ENCODE peak calls at places on chromosomes 4 and X, in nine cellular contexts. One of them, this sample, is unnamed. For H3K9me3 and H3K4me1, the result is how much of the 10 kb centered on the place peaks cover.

GRCh38 chr4:28792917-28793597 is 1927.1 kb upstream of the PCDH7 start:
- DNase-seq in stomach: no peak
- DNase-seq in suprapubic skin: no peak
- DNase-seq in cardiac muscle cell: no peak
- DNase-seq in OCI-LY7: no peak
- DNase-seq in IMR-90: no peak
- DNase-seq in GM23248: no peak
- DNase-seq in right atrium auricular region: no peak
- DNase-seq in body of pancreas: no peak
- DNase-seq in this sample: no peak

GRCh38 chrX:120604359-120604782 is 470 bp downstream of the MCTS1 start:
- DNase-seq in stomach: no peak
- DNase-seq in suprapubic skin: no peak
- DNase-seq in cardiac muscle cell: peak
- DNase-seq in OCI-LY7: peak
- DNase-seq in IMR-90: peak
- DNase-seq in GM23248: peak
- DNase-seq in right atrium auricular region: no peak
- DNase-seq in body of pancreas: peak
- DNase-seq in this sample: no peak

GRCh38 chrX:134171661-134172587 is 65.1 kb upstream of the CCDC160 start:
- DNase-seq in stomach: peak
- DNase-seq in suprapubic skin: no peak
- DNase-seq in cardiac muscle cell: peak
- DNase-seq in OCI-LY7: no peak
- DNase-seq in IMR-90: no peak
- DNase-seq in GM23248: peak
- DNase-seq in right atrium auricular region: no peak
- DNase-seq in body of pancreas: peak
- DNase-seq in this sample: peak

GRCh38 chr4:40186665-40187014 is 10.2 kb upstream of the RHOH start:
- DNase-seq in stomach: no peak
- DNase-seq in suprapubic skin: no peak
- DNase-seq in cardiac muscle cell: no peak
- DNase-seq in OCI-LY7: no peak
- DNase-seq in IMR-90: no peak
- DNase-seq in GM23248: no peak
- DNase-seq in right atrium auricular region: no peak
- DNase-seq in body of pancreas: no peak
- DNase-seq in this sample: no peak

GRCh38 chr4:105092356-105092755 is 54.3 kb upstream of the TET2 start:
- DNase-seq in stomach: no peak
- DNase-seq in suprapubic skin: no peak
- DNase-seq in cardiac muscle cell: no peak
- DNase-seq in OCI-LY7: no peak
- DNase-seq in IMR-90: peak
- DNase-seq in GM23248: peak
- DNase-seq in right atrium auricular region: no peak
- DNase-seq in body of pancreas: no peak
- DNase-seq in this sample: no peak

GRCh38 chr4:78922207-78922606 is 17.0 kb downstream of the PAQR3 start:
- DNase-seq in stomach: no peak
- DNase-seq in suprapubic skin: no peak
- DNase-seq in cardiac muscle cell: no peak
- DNase-seq in OCI-LY7: no peak
- DNase-seq in IMR-90: peak
- DNase-seq in GM23248: peak
- DNase-seq in right atrium auricular region: no peak
- DNase-seq in body of pancreas: no peak
- DNase-seq in this sample: no peak

GRCh38 chrX:106894392-106894909 is 8.7 kb downstream of the RIPPLY1 start:
- DNase-seq in stomach: peak
- DNase-seq in suprapubic skin: no peak
- DNase-seq in cardiac muscle cell: peak
- DNase-seq in OCI-LY7: peak
- DNase-seq in IMR-90: peak
- DNase-seq in GM23248: peak
- DNase-seq in right atrium auricular region: no peak
- DNase-seq in body of pancreas: peak
- DNase-seq in this sample: peak

GRCh38 chr4:39036172-39036571 is 4.0 kb upstream of the TMEM156 start:
- DNase-seq in stomach: no peak
- DNase-seq in suprapubic skin: no peak
- DNase-seq in cardiac muscle cell: no peak
- DNase-seq in OCI-LY7: no peak
- DNase-seq in IMR-90: peak
- DNase-seq in GM23248: no peak
- DNase-seq in right atrium auricular region: no peak
- DNase-seq in body of pancreas: peak
- DNase-seq in this sample: no peak

GRCh38 chr4:75916091-75916661 is 13.9 kb upstream of the PPEF2 start:
- DNase-seq in stomach: no peak
- DNase-seq in suprapubic skin: no peak
- DNase-seq in cardiac muscle cell: peak
- DNase-seq in OCI-LY7: peak
- DNase-seq in IMR-90: peak
- DNase-seq in GM23248: peak
- DNase-seq in right atrium auricular region: no peak
- DNase-seq in body of pancreas: peak
- DNase-seq in this sample: no peak

GRCh38 chr4:46432923-46433322 is 43.0 kb upstream of the GABRA2 start:
- DNase-seq in stomach: no peak
- DNase-seq in suprapubic skin: no peak
- DNase-seq in cardiac muscle cell: no peak
- DNase-seq in OCI-LY7: no peak
- DNase-seq in IMR-90: peak
- DNase-seq in GM23248: peak
- DNase-seq in right atrium auricular region: no peak
- DNase-seq in body of pancreas: peak
- DNase-seq in this sample: no peak

GRCh38 chr4:5899881-5900280 is 7.0 kb upstream of the CRMP1 start:
- DNase-seq in stomach: no peak
- DNase-seq in suprapubic skin: no peak
- DNase-seq in cardiac muscle cell: no peak
- DNase-seq in OCI-LY7: no peak
- DNase-seq in IMR-90: no peak
- DNase-seq in GM23248: no peak
- DNase-seq in right atrium auricular region: no peak
- DNase-seq in body of pancreas: no peak
- DNase-seq in this sample: no peak

DNA sequence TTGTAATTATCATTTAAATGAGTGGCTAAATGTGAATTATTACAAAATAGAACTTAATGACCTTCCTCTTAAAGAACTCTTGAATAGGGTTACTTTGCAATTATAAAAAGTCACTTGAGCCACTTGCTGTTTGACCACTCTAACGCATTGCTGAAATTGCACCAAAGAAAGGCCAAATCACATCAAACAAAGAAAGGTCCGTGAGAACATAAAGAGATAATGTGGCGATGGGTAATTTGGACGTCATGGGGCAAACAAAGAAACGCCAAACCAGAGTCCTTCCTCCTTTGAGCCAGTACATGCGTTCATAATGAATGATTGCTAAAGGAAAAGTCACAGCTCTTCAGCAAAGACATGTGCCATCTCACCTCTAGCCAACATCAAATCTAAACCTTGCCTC is 229.8 kb upstream of the STS start:
- DNase-seq in stomach: no peak
- DNase-seq in suprapubic skin: no peak
- DNase-seq in cardiac muscle cell: no peak
- DNase-seq in OCI-LY7: no peak
- DNase-seq in IMR-90: no peak
- DNase-seq in GM23248: no peak
- DNase-seq in right atrium auricular region: no peak
- DNase-seq in body of pancreas: no peak
- DNase-seq in this sample: no peak
- H3K9me3 ChIP-seq in stomach: under half
- H3K9me3 ChIP-seq in suprapubic skin: under half
- H3K9me3 ChIP-seq in cardiac muscle cell: under half
- H3K9me3 ChIP-seq in OCI-LY7: under half
- H3K9me3 ChIP-seq in IMR-90: under half
- H3K9me3 ChIP-seq in GM23248: under half
- H3K9me3 ChIP-seq in right atrium auricular region: under half
- H3K9me3 ChIP-seq in body of pancreas: under half
- H3K9me3 ChIP-seq in this sample: under half

DNA sequence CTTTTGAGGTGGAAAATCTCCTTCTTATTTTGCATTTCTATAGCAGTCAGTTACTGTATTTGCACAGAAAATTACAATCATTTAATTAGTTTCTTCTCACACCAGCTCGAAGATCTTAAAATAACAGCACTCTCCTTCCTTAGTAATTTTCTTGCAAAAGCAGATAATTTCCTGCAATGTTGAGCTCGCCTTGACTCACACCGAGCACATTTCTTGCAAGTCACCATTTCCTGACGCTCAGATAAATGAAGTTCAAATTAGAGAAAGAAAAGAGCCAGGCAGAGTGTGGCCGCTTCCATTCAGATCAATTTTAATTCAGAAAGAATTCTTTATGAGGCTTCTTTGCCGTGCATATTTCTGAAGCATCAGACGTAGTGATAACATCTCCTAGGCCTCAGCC is 10.1 kb downstream of the SORCS2 start:
- DNase-seq in stomach: no peak
- DNase-seq in suprapubic skin: no peak
- DNase-seq in cardiac muscle cell: no peak
- DNase-seq in OCI-LY7: no peak
- DNase-seq in IMR-90: peak
- DNase-seq in GM23248: peak
- DNase-seq in right atrium auricular region: no peak
- DNase-seq in body of pancreas: no peak
- DNase-seq in this sample: peak
- H3K4me1 ChIP-seq in stomach: under half
- H3K4me1 ChIP-seq in suprapubic skin: under half
- H3K4me1 ChIP-seq in cardiac muscle cell: under half
- H3K4me1 ChIP-seq in OCI-LY7: under half
- H3K4me1 ChIP-seq in IMR-90: under half
- H3K4me1 ChIP-seq in GM23248: under half
- H3K4me1 ChIP-seq in right atrium auricular region: under half
- H3K4me1 ChIP-seq in body of pancreas: under half
- H3K4me1 ChIP-seq in this sample: under half

GRCh38 chrX:53281321-53281822 is at the start of gene IQSEC2:
- DNase-seq in stomach: peak
- DNase-seq in suprapubic skin: peak
- DNase-seq in cardiac muscle cell: peak
- DNase-seq in OCI-LY7: no peak
- DNase-seq in IMR-90: peak
- DNase-seq in GM23248: peak
- DNase-seq in right atrium auricular region: peak
- DNase-seq in body of pancreas: peak
- DNase-seq in this sample: peak

GRCh38 chrX:53280316-53280702 is 1.1 kb downstream of the IQSEC2 start:
- DNase-seq in stomach: no peak
- DNase-seq in suprapubic skin: no peak
- DNase-seq in cardiac muscle cell: no peak
- DNase-seq in OCI-LY7: no peak
- DNase-seq in IMR-90: no peak
- DNase-seq in GM23248: no peak
- DNase-seq in right atrium auricular region: no peak
- DNase-seq in body of pancreas: no peak
- DNase-seq in this sample: no peak

GRCh38 chrX:53279296-53280237 is 1.8 kb downstream of the IQSEC2 start:
- DNase-seq in stomach: no peak
- DNase-seq in suprapubic skin: no peak
- DNase-seq in cardiac muscle cell: no peak
- DNase-seq in OCI-LY7: no peak
- DNase-seq in IMR-90: no peak
- DNase-seq in GM23248: no peak
- DNase-seq in right atrium auricular region: no peak
- DNase-seq in body of pancreas: no peak
- DNase-seq in this sample: no peak

GRCh38 chrX:53282313-53282712 is 929 bp upstream of the IQSEC2 start:
- DNase-seq in stomach: no peak
- DNase-seq in suprapubic skin: no peak
- DNase-seq in cardiac muscle cell: no peak
- DNase-seq in OCI-LY7: no peak
- DNase-seq in IMR-90: no peak
- DNase-seq in GM23248: no peak
- DNase-seq in right atrium auricular region: no peak
- DNase-seq in body of pancreas: no peak
- DNase-seq in this sample: no peak

GRCh38 chrX:53280703-53281320 is 572 bp downstream of the IQSEC2 start:
- DNase-seq in stomach: no peak
- DNase-seq in suprapubic skin: no peak
- DNase-seq in cardiac muscle cell: no peak
- DNase-seq in OCI-LY7: no peak
- DNase-seq in IMR-90: peak
- DNase-seq in GM23248: peak
- DNase-seq in right atrium auricular region: peak
- DNase-seq in body of pancreas: no peak
- DNase-seq in this sample: no peak
- H3K4me3 ChIP-seq in stomach: peak
- H3K4me3 ChIP-seq in suprapubic skin: peak
- H3K4me3 ChIP-seq in cardiac muscle cell: peak
- H3K4me3 ChIP-seq in OCI-LY7: no peak
- H3K4me3 ChIP-seq in IMR-90: peak
- H3K4me3 ChIP-seq in GM23248: peak
- H3K4me3 ChIP-seq in right atrium auricular region: peak
- H3K4me3 ChIP-seq in body of pancreas: no peak
- H3K4me3 ChIP-seq in this sample: peak

GRCh38 chrX:81779701-81780100 is 577.8 kb downstream of the SH3BGRL start:
- DNase-seq in stomach: no peak
- DNase-seq in suprapubic skin: no peak
- DNase-seq in cardiac muscle cell: no peak
- DNase-seq in OCI-LY7: no peak
- DNase-seq in IMR-90: no peak
- DNase-seq in GM23248: no peak
- DNase-seq in right atrium auricular region: no peak
- DNase-seq in body of pancreas: no peak
- DNase-seq in this sample: no peak
- H3K9me3 ChIP-seq in stomach: under half
- H3K9me3 ChIP-seq in suprapubic skin: under half
- H3K9me3 ChIP-seq in cardiac muscle cell: under half
- H3K9me3 ChIP-seq in OCI-LY7: under half
- H3K9me3 ChIP-seq in IMR-90: under half
- H3K9me3 ChIP-seq in GM23248: under half
- H3K9me3 ChIP-seq in right atrium auricular region: under half
- H3K9me3 ChIP-seq in body of pancreas: under half
- H3K9me3 ChIP-seq in this sample: under half

This sample was measured in left lung.